ENCODE peak calls at places on chromosomes 7 and 10, in seven cellular contexts. One of them, this sample, is unnamed.

GRCh38 chr7:142539901-142540300 is 209.4 kb upstream of the PRSS1 start:
- DNase-seq in heart left ventricle: no peak
- DNase-seq in sigmoid colon: no peak
- DNase-seq in IMR-90: peak; percentile 90
- DNase-seq in K562: no peak
- DNase-seq in uterus: no peak
- DNase-seq in spleen: no peak
- DNase-seq in this sample: no peak

GRCh38 chr10:90288403-90288933 is 569.4 kb downstream of the HTR7 start:
- DNase-seq in heart left ventricle: no peak
- DNase-seq in sigmoid colon: no peak
- DNase-seq in IMR-90: peak; percentile 61
- DNase-seq in K562: no peak
- DNase-seq in uterus: no peak
- DNase-seq in spleen: no peak
- DNase-seq in this sample: no peak

GRCh38 chr7:159042639-159043101 is 102.0 kb downstream of the VIPR2 start:
- DNase-seq in heart left ventricle: no peak
- DNase-seq in sigmoid colon: peak; percentile 60
- DNase-seq in IMR-90: no peak
- DNase-seq in K562: no peak
- DNase-seq in uterus: no peak
- DNase-seq in spleen: peak; percentile 42
- DNase-seq in this sample: no peak

GRCh38 chr7:150377116-150377979 is 1.8 kb upstream of the ZNF775 start:
- DNase-seq in heart left ventricle: no peak
- DNase-seq in sigmoid colon: no peak
- DNase-seq in IMR-90: no peak
- DNase-seq in K562: no peak
- DNase-seq in uterus: no peak
- DNase-seq in spleen: no peak
- DNase-seq in this sample: no peak

GRCh38 chr10:48794074-48794473 is 109.4 kb downstream of the WDFY4 start:
- DNase-seq in heart left ventricle: no peak
- DNase-seq in sigmoid colon: no peak
- DNase-seq in IMR-90: no peak
- DNase-seq in K562: no peak
- DNase-seq in uterus: no peak
- DNase-seq in spleen: no peak
- DNase-seq in this sample: no peak

GRCh38 chr10:90051474-90051873 is 350.1 kb downstream of the KIF20B start:
- DNase-seq in heart left ventricle: no peak
- DNase-seq in sigmoid colon: no peak
- DNase-seq in IMR-90: no peak
- DNase-seq in K562: no peak
- DNase-seq in uterus: no peak
- DNase-seq in spleen: peak; percentile 51
- DNase-seq in this sample: no peak

GRCh38 chr7:144835166-144835611 is 664 bp downstream of the TPK1 start:
- DNase-seq in heart left ventricle: peak; percentile 49
- DNase-seq in sigmoid colon: peak; percentile 70
- DNase-seq in IMR-90: peak; percentile 13
- DNase-seq in K562: peak; percentile 43
- DNase-seq in uterus: peak; percentile 33
- DNase-seq in spleen: no peak
- DNase-seq in this sample: no peak

GRCh38 chr10:110617455-110618162 is 26.5 kb upstream of the RBM20 start:
- DNase-seq in heart left ventricle: no peak
- DNase-seq in sigmoid colon: peak; percentile 53
- DNase-seq in IMR-90: no peak
- DNase-seq in K562: no peak
- DNase-seq in uterus: no peak
- DNase-seq in spleen: no peak
- DNase-seq in this sample: no peak

GRCh38 chr10:128097783-128098182 is 28.4 kb downstream of the MKI67 start:
- DNase-seq in heart left ventricle: no peak
- DNase-seq in sigmoid colon: no peak
- DNase-seq in IMR-90: no peak
- DNase-seq in K562: no peak
- DNase-seq in uterus: no peak
- DNase-seq in spleen: no peak
- DNase-seq in this sample: no peak

GRCh38 chr7:54831644-54832095 is 72.7 kb upstream of the SEC61G start:
- DNase-seq in heart left ventricle: no peak
- DNase-seq in sigmoid colon: no peak
- DNase-seq in IMR-90: no peak
- DNase-seq in K562: no peak
- DNase-seq in uterus: no peak
- DNase-seq in spleen: no peak
- DNase-seq in this sample: no peak

GRCh38 chr10:19658131-19658530 is 158.1 kb upstream of the PLXDC2 start:
- DNase-seq in heart left ventricle: no peak
- DNase-seq in sigmoid colon: no peak
- DNase-seq in IMR-90: peak; percentile 68
- DNase-seq in K562: no peak
- DNase-seq in uterus: no peak
- DNase-seq in spleen: no peak
- DNase-seq in this sample: no peak

GRCh38 chr7:85070967-85071628 is 115.8 kb downstream of the SEMA3D start:
- DNase-seq in heart left ventricle: no peak
- DNase-seq in sigmoid colon: no peak
- DNase-seq in IMR-90: peak; percentile 74
- DNase-seq in K562: no peak
- DNase-seq in uterus: no peak
- DNase-seq in spleen: no peak
- DNase-seq in this sample: no peak

GRCh38 chr10:125691160-125691981 is 8.4 kb upstream of the TEX36 start:
- DNase-seq in heart left ventricle: no peak
- DNase-seq in sigmoid colon: no peak
- DNase-seq in IMR-90: no peak
- DNase-seq in K562: no peak
- DNase-seq in uterus: no peak
- DNase-seq in spleen: no peak
- DNase-seq in this sample: no peak

GRCh38 chr10:44813201-44813600 is 97.9 kb upstream of the TMEM72 start:
- DNase-seq in heart left ventricle: no peak
- DNase-seq in sigmoid colon: no peak
- DNase-seq in IMR-90: no peak
- DNase-seq in K562: no peak
- DNase-seq in uterus: no peak
- DNase-seq in spleen: no peak
- DNase-seq in this sample: no peak

GRCh38 chr7:156275292-156275691 is 365.3 kb upstream of the RNF32 start:
- DNase-seq in heart left ventricle: no peak
- DNase-seq in sigmoid colon: no peak
- DNase-seq in IMR-90: no peak
- DNase-seq in K562: no peak
- DNase-seq in uterus: no peak
- DNase-seq in spleen: no peak
- DNase-seq in this sample: no peak

DNA sequence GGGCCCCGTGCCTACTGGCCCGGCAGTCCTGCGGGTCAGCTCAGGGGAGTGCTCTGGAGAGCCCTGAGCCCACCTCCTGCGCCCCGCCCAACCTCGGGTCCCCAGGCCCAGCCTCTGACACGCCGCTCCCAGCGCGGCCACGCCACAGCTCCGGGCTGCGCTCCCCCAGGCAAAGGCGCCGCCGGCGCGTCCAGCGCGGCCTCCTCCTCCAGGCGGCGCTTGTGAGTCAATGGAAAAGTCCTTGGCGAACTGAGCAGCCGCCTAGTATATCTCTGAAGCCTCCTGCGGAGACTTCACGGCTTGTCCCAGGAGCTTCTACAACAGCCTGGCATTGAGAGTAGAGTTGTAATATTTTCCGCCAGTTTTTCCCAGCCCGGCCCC is 29.5 kb upstream of the BMS1 start:
- DNase-seq in heart left ventricle: peak; percentile 80
- DNase-seq in sigmoid colon: peak; percentile 87
- DNase-seq in IMR-90: peak; percentile 55
- DNase-seq in K562: peak; percentile 50
- DNase-seq in uterus: peak; percentile 68
- DNase-seq in spleen: peak; percentile 86
- DNase-seq in this sample: no peak
- H3K27me3 ChIP-seq in heart left ventricle: peaks cover 76% of the 10 kb centered on the region
- H3K27me3 ChIP-seq in sigmoid colon: peaks cover 24% of the 10 kb centered on the region
- H3K27me3 ChIP-seq in IMR-90: peaks cover 34% of the 10 kb centered on the region
- H3K27me3 ChIP-seq in K562: peaks cover 26% of the 10 kb centered on the region
- H3K27me3 ChIP-seq in uterus: no peaks in the 10 kb centered on the region
- H3K27me3 ChIP-seq in spleen: peaks cover 34% of the 10 kb centered on the region
- H3K27me3 ChIP-seq in this sample: no peaks in the 10 kb centered on the region

GRCh38 chr7:42858570-42858969 is 53.3 kb downstream of the C7orf25 start:
- DNase-seq in heart left ventricle: no peak
- DNase-seq in sigmoid colon: no peak
- DNase-seq in IMR-90: peak; percentile 26
- DNase-seq in K562: no peak
- DNase-seq in uterus: no peak
- DNase-seq in spleen: no peak
- DNase-seq in this sample: no peak

GRCh38 chr7:42854521-42855118 is 57.2 kb downstream of the C7orf25 start:
- DNase-seq in heart left ventricle: no peak
- DNase-seq in sigmoid colon: no peak
- DNase-seq in IMR-90: no peak
- DNase-seq in K562: no peak
- DNase-seq in uterus: no peak
- DNase-seq in spleen: no peak
- DNase-seq in this sample: no peak

DNA sequence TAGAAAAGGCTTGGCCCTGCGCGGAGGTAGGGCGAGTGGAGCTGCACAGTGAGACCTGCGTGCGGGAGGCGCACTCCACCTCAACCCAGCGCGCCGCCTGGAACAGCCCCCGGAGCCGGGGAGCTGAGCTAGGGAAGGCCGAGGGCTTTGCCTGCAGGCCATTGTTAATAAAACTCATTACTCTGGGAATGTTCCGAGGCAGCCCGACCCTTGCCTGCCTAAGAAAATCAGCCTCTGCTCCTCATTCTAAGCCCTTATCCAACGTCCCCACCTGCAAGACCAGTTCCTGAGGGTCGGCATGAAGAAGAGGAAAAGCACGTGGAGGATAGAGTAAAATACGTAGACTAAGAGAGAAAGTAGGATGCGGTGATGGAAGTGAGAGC is 55.3 kb downstream of the C7orf25 start:
- DNase-seq in heart left ventricle: no peak
- DNase-seq in sigmoid colon: no peak
- DNase-seq in IMR-90: no peak
- DNase-seq in K562: no peak
- DNase-seq in uterus: no peak
- DNase-seq in spleen: no peak
- DNase-seq in this sample: no peak
- H3K4me3 ChIP-seq in heart left ventricle: peak overlapping the region; percentile 23
- H3K4me3 ChIP-seq in sigmoid colon: peak overlapping the region; percentile 46
- H3K4me3 ChIP-seq in IMR-90: peak overlapping the region; percentile 30
- H3K4me3 ChIP-seq in K562: no peak overlapping the region
- H3K4me3 ChIP-seq in uterus: peak overlapping the region; percentile 38
- H3K4me3 ChIP-seq in spleen: no peak overlapping the region
- H3K4me3 ChIP-seq in this sample: peak overlapping the region; percentile 52

DNA sequence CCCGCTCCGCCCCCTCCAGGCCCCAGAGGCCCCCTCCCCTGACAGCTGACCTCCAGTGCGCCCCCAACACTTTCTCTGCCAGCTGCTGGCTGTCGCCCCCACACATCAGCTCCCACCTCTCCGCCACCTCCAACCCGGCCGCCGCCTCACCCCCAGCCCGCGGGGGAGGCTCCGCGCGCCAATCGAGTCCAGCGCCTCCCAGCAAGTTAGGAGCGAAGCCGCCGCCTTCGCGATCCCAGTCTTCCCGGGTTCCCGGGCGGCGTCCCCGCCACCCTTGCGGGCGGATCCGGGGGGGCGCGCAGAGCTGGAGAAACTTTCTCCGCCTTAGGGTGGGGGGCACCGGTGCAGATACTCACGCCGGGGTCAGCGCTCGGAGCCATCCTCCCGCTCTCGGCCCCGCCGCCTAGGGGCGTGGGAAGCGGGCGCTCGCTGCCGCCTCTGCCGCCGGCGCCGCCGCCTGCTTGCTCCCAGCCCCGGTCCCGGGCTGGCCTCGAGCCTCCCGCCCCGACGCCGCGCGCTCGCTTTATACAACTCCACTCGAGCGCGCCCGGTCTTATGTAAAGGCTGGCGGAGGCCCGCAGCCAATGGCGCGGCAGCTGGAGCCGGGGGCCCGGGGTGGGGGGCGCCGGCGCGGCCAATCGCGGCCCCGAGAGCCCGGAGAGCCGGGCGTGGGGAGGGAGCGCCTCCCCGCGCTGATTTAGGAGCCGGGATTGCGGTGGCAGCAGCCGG is at the start of gene CRTAC1:
- DNase-seq in heart left ventricle: peak; percentile 53
- DNase-seq in sigmoid colon: peak; percentile 83
- DNase-seq in IMR-90: no peak
- DNase-seq in K562: no peak
- DNase-seq in uterus: peak; percentile 40
- DNase-seq in spleen: no peak
- DNase-seq in this sample: no peak
- TF ChIP-seq POLR2A in heart left ventricle: no peak
- TF ChIP-seq POLR2A in sigmoid colon: no peak
- TF ChIP-seq POLR2A in IMR-90: no peak
- TF ChIP-seq POLR2A in K562: no peak
- TF ChIP-seq POLR2A in uterus: peak; percentile 42
- TF ChIP-seq POLR2A in spleen: no peak
- TF ChIP-seq POLR2A in this sample: no peak

GRCh38 chr10:71784679-71785272 is 11.5 kb upstream of the VSIR start:
- DNase-seq in heart left ventricle: no peak
- DNase-seq in sigmoid colon: no peak
- DNase-seq in IMR-90: no peak
- DNase-seq in K562: no peak
- DNase-seq in uterus: no peak
- DNase-seq in spleen: peak; percentile 68
- DNase-seq in this sample: no peak

GRCh38 chr10:71780722-71781121 is 7.4 kb upstream of the VSIR start:
- DNase-seq in heart left ventricle: no peak
- DNase-seq in sigmoid colon: no peak
- DNase-seq in IMR-90: no peak
- DNase-seq in K562: peak; percentile 48
- DNase-seq in uterus: no peak
- DNase-seq in spleen: peak; percentile 19
- DNase-seq in this sample: no peak

GRCh38 chr10:71782221-71782916 is 9.0 kb upstream of the VSIR start:
- DNase-seq in heart left ventricle: no peak
- DNase-seq in sigmoid colon: no peak
- DNase-seq in IMR-90: no peak
- DNase-seq in K562: no peak
- DNase-seq in uterus: no peak
- DNase-seq in spleen: peak; percentile 72
- DNase-seq in this sample: no peak

GRCh38 chr10:71783917-71784678 is 10.8 kb upstream of the VSIR start:
- DNase-seq in heart left ventricle: no peak
- DNase-seq in sigmoid colon: no peak
- DNase-seq in IMR-90: no peak
- DNase-seq in K562: no peak
- DNase-seq in uterus: no peak
- DNase-seq in spleen: peak; percentile 59
- DNase-seq in this sample: no peak

DNA sequence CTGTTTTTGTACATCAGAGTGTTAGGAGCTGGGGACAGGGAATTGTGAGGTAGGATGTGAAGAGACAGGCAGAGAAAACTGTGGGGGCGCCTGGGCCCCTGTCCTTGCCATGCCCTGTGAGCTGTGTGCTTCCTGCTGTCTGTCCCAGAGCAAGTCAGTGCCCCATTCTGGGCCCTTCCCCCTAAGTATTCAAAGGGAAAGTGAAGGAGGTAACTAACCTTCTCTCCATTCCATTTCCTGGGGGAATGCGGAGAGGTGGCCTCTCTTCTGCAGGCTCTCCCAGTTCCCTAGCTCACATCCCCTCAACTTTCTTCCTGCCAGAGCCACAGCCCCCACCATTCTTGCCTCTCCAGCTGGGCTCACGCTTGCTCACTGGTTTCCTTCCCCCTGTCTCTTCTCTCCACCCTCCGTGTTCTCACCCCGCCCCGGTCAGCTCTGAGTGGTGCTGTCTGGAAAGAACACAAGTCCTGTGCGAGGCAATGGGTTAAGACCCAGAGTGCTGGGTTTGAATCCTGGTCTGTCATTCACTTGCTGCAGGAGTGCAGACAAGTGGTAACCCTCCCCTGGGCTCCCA is 9.7 kb upstream of the VSIR start:
- DNase-seq in heart left ventricle: no peak
- DNase-seq in sigmoid colon: no peak
- DNase-seq in IMR-90: no peak
- DNase-seq in K562: no peak
- DNase-seq in uterus: no peak
- DNase-seq in spleen: peak; percentile 82
- DNase-seq in this sample: no peak
- H3K27me3 ChIP-seq in heart left ventricle: no peaks in the 10 kb centered on the region
- H3K27me3 ChIP-seq in sigmoid colon: no peaks in the 10 kb centered on the region
- H3K27me3 ChIP-seq in IMR-90: peaks cover 69% of the 10 kb centered on the region
- H3K27me3 ChIP-seq in K562: peaks cover 67% of the 10 kb centered on the region
- H3K27me3 ChIP-seq in uterus: no peaks in the 10 kb centered on the region
- H3K27me3 ChIP-seq in spleen: no peaks in the 10 kb centered on the region
- H3K27me3 ChIP-seq in this sample: no peaks in the 10 kb centered on the region

This sample was measured in breast epithelium.